ENCODE peak calls at places on chromosomes 2 and 18, in nine cellular contexts. One of them, this sample, is unnamed.

GRCh38 chr2:9753276-9753600 is 90.0 kb upstream of the TAF1B start:
- DNase-seq in stimulated activated CD4-positive, alpha-beta T cell treated with anti-CD3 and anti-CD28 coated beads, Interleukin-1b, Interleukin-23, amount 100 ng/mL, for 24 hours: peak
- DNase-seq in T-helper 22 cell: peak
- DNase-seq in AG08396: peak
- DNase-seq in dorsolateral prefrontal cortex: no peak
- DNase-seq in stomach: peak
- DNase-seq in NCI-H1105: no peak
- DNase-seq in Peyer's patch: peak
- DNase-seq in stimulated activated CD8-positive, alpha-beta memory T cell treated with anti-CD3 and anti-CD28 coated beads, Interleukin-4, amount 100 ng/mL, for 4 hours: no peak
- DNase-seq in this sample: no peak

GRCh38 chr18:10041180-10041579 is 127.4 kb downstream of the VAPA start:
- DNase-seq in stimulated activated CD4-positive, alpha-beta T cell treated with anti-CD3 and anti-CD28 coated beads, Interleukin-1b, Interleukin-23, amount 100 ng/mL, for 24 hours: no peak
- DNase-seq in T-helper 22 cell: no peak
- DNase-seq in AG08396: no peak
- DNase-seq in dorsolateral prefrontal cortex: no peak
- DNase-seq in stomach: no peak
- DNase-seq in NCI-H1105: no peak
- DNase-seq in Peyer's patch: no peak
- DNase-seq in stimulated activated CD8-positive, alpha-beta memory T cell treated with anti-CD3 and anti-CD28 coated beads, Interleukin-4, amount 100 ng/mL, for 4 hours: no peak
- DNase-seq in this sample: no peak

GRCh38 chr2:168850846-168851245 is 39.4 kb downstream of the SPC25 start:
- DNase-seq in stimulated activated CD4-positive, alpha-beta T cell treated with anti-CD3 and anti-CD28 coated beads, Interleukin-1b, Interleukin-23, amount 100 ng/mL, for 24 hours: no peak
- DNase-seq in T-helper 22 cell: no peak
- DNase-seq in AG08396: no peak
- DNase-seq in dorsolateral prefrontal cortex: no peak
- DNase-seq in stomach: no peak
- DNase-seq in NCI-H1105: no peak
- DNase-seq in Peyer's patch: no peak
- DNase-seq in stimulated activated CD8-positive, alpha-beta memory T cell treated with anti-CD3 and anti-CD28 coated beads, Interleukin-4, amount 100 ng/mL, for 4 hours: no peak
- DNase-seq in this sample: no peak

GRCh38 chr2:196453613-196454047 is 185.9 kb upstream of the CCDC150 start:
- DNase-seq in stimulated activated CD4-positive, alpha-beta T cell treated with anti-CD3 and anti-CD28 coated beads, Interleukin-1b, Interleukin-23, amount 100 ng/mL, for 24 hours: peak
- DNase-seq in T-helper 22 cell: no peak
- DNase-seq in AG08396: peak
- DNase-seq in dorsolateral prefrontal cortex: no peak
- DNase-seq in stomach: no peak
- DNase-seq in NCI-H1105: peak
- DNase-seq in Peyer's patch: peak
- DNase-seq in stimulated activated CD8-positive, alpha-beta memory T cell treated with anti-CD3 and anti-CD28 coated beads, Interleukin-4, amount 100 ng/mL, for 4 hours: no peak
- DNase-seq in this sample: peak

GRCh38 chr2:121530210-121530562 is 494 bp upstream of the RNU4ATAC start:
- DNase-seq in stimulated activated CD4-positive, alpha-beta T cell treated with anti-CD3 and anti-CD28 coated beads, Interleukin-1b, Interleukin-23, amount 100 ng/mL, for 24 hours: no peak
- DNase-seq in T-helper 22 cell: no peak
- DNase-seq in AG08396: no peak
- DNase-seq in dorsolateral prefrontal cortex: peak
- DNase-seq in stomach: peak
- DNase-seq in NCI-H1105: no peak
- DNase-seq in Peyer's patch: no peak
- DNase-seq in stimulated activated CD8-positive, alpha-beta memory T cell treated with anti-CD3 and anti-CD28 coated beads, Interleukin-4, amount 100 ng/mL, for 4 hours: no peak
- DNase-seq in this sample: no peak

GRCh38 chr2:73257021-73257420 is 22.9 kb downstream of the CCT7 start:
- DNase-seq in stimulated activated CD4-positive, alpha-beta T cell treated with anti-CD3 and anti-CD28 coated beads, Interleukin-1b, Interleukin-23, amount 100 ng/mL, for 24 hours: no peak
- DNase-seq in T-helper 22 cell: no peak
- DNase-seq in AG08396: no peak
- DNase-seq in dorsolateral prefrontal cortex: no peak
- DNase-seq in stomach: no peak
- DNase-seq in NCI-H1105: no peak
- DNase-seq in Peyer's patch: no peak
- DNase-seq in stimulated activated CD8-positive, alpha-beta memory T cell treated with anti-CD3 and anti-CD28 coated beads, Interleukin-4, amount 100 ng/mL, for 4 hours: no peak
- DNase-seq in this sample: no peak

GRCh38 chr2:239985356-239985755 is 39.8 kb downstream of the NDUFA10 start:
- DNase-seq in stimulated activated CD4-positive, alpha-beta T cell treated with anti-CD3 and anti-CD28 coated beads, Interleukin-1b, Interleukin-23, amount 100 ng/mL, for 24 hours: no peak
- DNase-seq in T-helper 22 cell: no peak
- DNase-seq in AG08396: no peak
- DNase-seq in dorsolateral prefrontal cortex: no peak
- DNase-seq in stomach: no peak
- DNase-seq in NCI-H1105: no peak
- DNase-seq in Peyer's patch: no peak
- DNase-seq in stimulated activated CD8-positive, alpha-beta memory T cell treated with anti-CD3 and anti-CD28 coated beads, Interleukin-4, amount 100 ng/mL, for 4 hours: no peak
- DNase-seq in this sample: no peak

GRCh38 chr2:28545590-28546195 is 49.8 kb downstream of the PLB1 start:
- DNase-seq in stimulated activated CD4-positive, alpha-beta T cell treated with anti-CD3 and anti-CD28 coated beads, Interleukin-1b, Interleukin-23, amount 100 ng/mL, for 24 hours: no peak
- DNase-seq in T-helper 22 cell: no peak
- DNase-seq in AG08396: no peak
- DNase-seq in dorsolateral prefrontal cortex: no peak
- DNase-seq in stomach: no peak
- DNase-seq in NCI-H1105: no peak
- DNase-seq in Peyer's patch: no peak
- DNase-seq in stimulated activated CD8-positive, alpha-beta memory T cell treated with anti-CD3 and anti-CD28 coated beads, Interleukin-4, amount 100 ng/mL, for 4 hours: no peak
- DNase-seq in this sample: no peak

GRCh38 chr2:69036926-69037325 is 23.9 kb downstream of the ANTXR1 start:
- DNase-seq in stimulated activated CD4-positive, alpha-beta T cell treated with anti-CD3 and anti-CD28 coated beads, Interleukin-1b, Interleukin-23, amount 100 ng/mL, for 24 hours: no peak
- DNase-seq in T-helper 22 cell: no peak
- DNase-seq in AG08396: peak
- DNase-seq in dorsolateral prefrontal cortex: no peak
- DNase-seq in stomach: no peak
- DNase-seq in NCI-H1105: no peak
- DNase-seq in Peyer's patch: no peak
- DNase-seq in stimulated activated CD8-positive, alpha-beta memory T cell treated with anti-CD3 and anti-CD28 coated beads, Interleukin-4, amount 100 ng/mL, for 4 hours: no peak
- DNase-seq in this sample: no peak

GRCh38 chr2:232073031-232073430 is 111.5 kb downstream of the DIS3L2 start:
- DNase-seq in stimulated activated CD4-positive, alpha-beta T cell treated with anti-CD3 and anti-CD28 coated beads, Interleukin-1b, Interleukin-23, amount 100 ng/mL, for 24 hours: no peak
- DNase-seq in T-helper 22 cell: no peak
- DNase-seq in AG08396: no peak
- DNase-seq in dorsolateral prefrontal cortex: no peak
- DNase-seq in stomach: no peak
- DNase-seq in NCI-H1105: no peak
- DNase-seq in Peyer's patch: no peak
- DNase-seq in stimulated activated CD8-positive, alpha-beta memory T cell treated with anti-CD3 and anti-CD28 coated beads, Interleukin-4, amount 100 ng/mL, for 4 hours: no peak
- DNase-seq in this sample: no peak

This sample was measured in NCI-H2227 treated with DMSO at 0.1 percent for 48 hours.